ENCODE peak calls at places on chromosomes 2 and 18, in ten cellular contexts. R, D, W, I, M, B, J, G, P and T are unnamed samples.

GRCh38 chr2:130251520-130251864 is 53.3 kb upstream of the TUBA3E start:
- DNase-seq in R (no peak), D (no peak), W (no peak), I (no peak), M (no peak), B (no peak), J (no peak), G (no peak), P (no peak), T (no peak)

GRCh38 chr2:7508220-7508943 is 591.2 kb downstream of the RNF144A start:
- DNase-seq in R (no peak), D (no peak), W (no peak), I (no peak), M (no peak), B (no peak), J (no peak), G (no peak), P (no peak), T (no peak)

GRCh38 chr2:146212602-146213001 is 1632.2 kb upstream of the ACVR2A start:
- DNase-seq in R (no peak), D (no peak), W (no peak), I (no peak), M (no peak), B (no peak), J (no peak), G (no peak), P (no peak), T (no peak)

GRCh38 chr2:24721470-24721869 is 71.7 kb downstream of the PTRHD1 start:
- DNase-seq in R (peak; percentile 86), D (no peak), W (peak; percentile 86), I (no peak), M (no peak), B (no peak), J (peak; percentile 67), G (no peak), P (no peak), T (no peak)

GRCh38 chr2:151478011-151478410 is 68.3 kb downstream of the RIF1 start:
- DNase-seq in R (no peak), D (no peak), W (no peak), I (no peak), M (no peak), B (no peak), J (peak; percentile 11), G (no peak), P (no peak), T (no peak)

GRCh38 chr2:238654479-238654878 is 193.4 kb upstream of the TWIST2 start:
- DNase-seq in R (no peak), D (no peak), W (no peak), I (no peak), M (no peak), B (no peak), J (no peak), G (no peak), P (peak; percentile 77), T (no peak)

GRCh38 chr2:198587726-198588125 is 783.3 kb downstream of the PLCL1 start:
- DNase-seq in R (no peak), D (no peak), W (no peak), I (no peak), M (no peak), B (no peak), J (no peak), G (no peak), P (no peak), T (no peak)

GRCh38 chr2:115165529-115166109 is 723.2 kb downstream of the DPP10 start:
- DNase-seq in R (no peak), D (no peak), W (peak; percentile 46), I (no peak), M (peak; percentile 57), B (no peak), J (peak; percentile 19), G (no peak), P (no peak), T (no peak)

GRCh38 chr2:132955871-132956615 is 286.0 kb upstream of the LYPD1 start:
- DNase-seq in R (no peak), D (no peak), W (no peak), I (no peak), M (no peak), B (no peak), J (no peak), G (no peak), P (no peak), T (no peak)

GRCh38 chr2:98520806-98521205 is 76.1 kb downstream of the INPP4A start:
- DNase-seq in R (peak; percentile 53), D (no peak), W (no peak), I (no peak), M (no peak), B (no peak), J (no peak), G (no peak), P (peak; percentile 62), T (no peak)

GRCh38 chr18:8241731-8242130 is 367.5 kb upstream of the RAB12 start:
- DNase-seq in R (no peak), D (no peak), W (no peak), I (no peak), M (no peak), B (no peak), J (no peak), G (no peak), P (no peak), T (no peak)

GRCh38 chr2:24894750-24895149 is 25.3 kb downstream of the ADCY3 start:
- DNase-seq in R (no peak), D (no peak), W (no peak), I (no peak), M (no peak), B (no peak), J (no peak), G (no peak), P (no peak), T (no peak)

GRCh38 chr2:228652366-228652765 is 470.9 kb upstream of the SPHKAP start:
- DNase-seq in R (no peak), D (no peak), W (no peak), I (no peak), M (peak; percentile 58), B (no peak), J (no peak), G (no peak), P (no peak), T (no peak)

GRCh38 chr2:61135510-61135909 is 26.5 kb upstream of the C2orf74 start:
- DNase-seq in R (no peak), D (no peak), W (peak; percentile 27), I (no peak), M (peak; percentile 23), B (no peak), J (peak; percentile 19), G (no peak), P (no peak), T (no peak)

GRCh38 chr2:46497726-46498125 is 18.4 kb downstream of the TMEM247 start:
- DNase-seq in R (no peak), D (no peak), W (no peak), I (no peak), M (no peak), B (no peak), J (no peak), G (no peak), P (no peak), T (peak; percentile 34)

GRCh38 chr2:5609191-5609590 is 83.0 kb upstream of the SOX11 start:
- DNase-seq in R (no peak), D (no peak), W (no peak), I (no peak), M (peak; percentile 61), B (no peak), J (no peak), G (no peak), P (no peak), T (no peak)

GRCh38 chr18:69177702-69178101 is 223.0 kb upstream of the DOK6 start:
- DNase-seq in R (no peak), D (no peak), W (no peak), I (no peak), M (no peak), B (no peak), J (no peak), G (no peak), P (no peak), T (no peak)

GRCh38 chr2:147331790-147332419 is 512.9 kb upstream of the ACVR2A start:
- DNase-seq in R (no peak), D (no peak), W (peak; percentile 11), I (peak; percentile 22), M (peak; percentile 52), B (no peak), J (peak; percentile 42), G (no peak), P (no peak), T (no peak)

DNA sequence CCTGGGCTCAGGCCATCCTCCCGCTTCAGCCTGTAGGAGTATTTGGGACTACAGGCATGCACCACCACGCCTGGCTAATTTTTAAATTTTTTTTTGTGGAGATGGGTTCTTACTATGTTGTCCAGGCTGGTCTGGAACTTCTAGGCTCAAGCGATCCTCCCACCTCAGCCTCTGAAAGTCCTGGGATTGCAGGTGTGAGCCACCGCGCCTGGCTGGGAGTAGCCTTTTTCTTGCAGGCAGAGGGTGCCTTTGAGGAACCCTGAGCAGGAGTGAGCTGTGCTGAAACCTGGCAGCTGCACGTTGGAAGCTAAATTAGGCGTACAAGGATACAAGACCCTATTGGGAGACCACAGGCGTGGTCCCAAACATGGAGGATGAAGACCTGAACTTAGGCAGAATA is 8.0 kb downstream of the CTDSP1 start:
- DNase-seq in R (peak; percentile 70), D (no peak), W (no peak), I (no peak), M (no peak), B (no peak), J (no peak), G (peak; percentile 49), P (no peak), T (no peak)
- H3K27ac ChIP-seq in R (peak overlapping the region; percentile 90), D (no peak overlapping the region), W (no peak overlapping the region), I (no peak overlapping the region), M (no peak overlapping the region), B (peak overlapping the region; percentile 8), J (no peak overlapping the region), G (peak overlapping the region; percentile 90), P (peak overlapping the region; percentile 81), T (peak overlapping the region; percentile 86)

GRCh38 chr18:44834867-44835469 is 154.3 kb downstream of the SETBP1 start:
- DNase-seq in R (no peak), D (no peak), W (no peak), I (no peak), M (peak; percentile 55), B (peak; percentile 7), J (no peak), G (no peak), P (no peak), T (no peak)
- H3K27ac ChIP-seq in R (peak overlapping the region; percentile 18), D (no peak overlapping the region), W (no peak overlapping the region), I (no peak overlapping the region), M (no peak overlapping the region), B (no peak overlapping the region), J (no peak overlapping the region), G (no peak overlapping the region), P (peak overlapping the region; percentile 48), T (no peak overlapping the region)

DNA sequence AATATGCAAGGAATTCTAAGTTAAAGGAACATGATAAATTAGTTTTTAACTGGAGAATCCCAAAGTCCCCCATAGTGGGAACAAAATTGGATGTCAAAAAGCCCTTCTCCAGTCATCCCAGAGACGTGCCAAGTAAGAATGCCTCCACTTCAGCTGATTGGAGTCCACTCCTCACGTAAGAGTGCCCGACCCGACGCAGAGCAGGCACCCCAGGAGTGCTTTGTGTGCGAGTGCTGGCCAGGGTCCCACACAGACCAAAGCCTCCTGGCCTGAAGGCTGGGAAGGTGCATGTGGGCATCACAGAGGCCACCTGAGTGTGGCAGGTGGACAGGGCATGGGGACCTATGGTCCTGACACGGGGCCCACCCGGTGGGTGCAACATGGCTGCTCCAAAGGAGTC is 183.5 kb downstream of the GLI2 start:
- DNase-seq in R (no peak), D (no peak), W (no peak), I (no peak), M (no peak), B (no peak), J (no peak), G (no peak), P (no peak), T (no peak)
- H3K27ac ChIP-seq in R (no peak overlapping the region), D (no peak overlapping the region), W (no peak overlapping the region), I (no peak overlapping the region), M (no peak overlapping the region), B (no peak overlapping the region), J (no peak overlapping the region), G (no peak overlapping the region), P (no peak overlapping the region), T (no peak overlapping the region)

GRCh38 chr2:189698020-189698887 is 23.8 kb downstream of the ANKAR start:
- DNase-seq in R (no peak), D (no peak), W (peak; percentile 44), I (peak; percentile 47), M (peak; percentile 89), B (peak; percentile 30), J (peak; percentile 19), G (no peak), P (no peak), T (no peak)
- H3K27ac ChIP-seq in R (no peak overlapping the region), D (no peak overlapping the region), W (no peak overlapping the region), I (no peak overlapping the region), M (no peak overlapping the region), B (peak overlapping the region; percentile 39), J (no peak overlapping the region), G (no peak overlapping the region), P (no peak overlapping the region), T (no peak overlapping the region)